ENCODE peak calls at places on chromosomes 2 and 18, in ten cellular contexts. L, N, V, R, T, Y, X, P, E and W are unnamed samples. For H3K4me1, the result is how much of the 10 kb centered on the place peaks cover.

GRCh38 chr2:130963849-130964793 is 127.4 kb downstream of the ARHGEF4 start:
- DNase-seq in L (no peak), N (peak), V (no peak), R (no peak), T (peak), Y (no peak), X (peak), P (no peak), E (peak), W (no peak)

GRCh38 chr2:120344991-120345975 is 653 bp upstream of the INHBB start:
- DNase-seq in L (no peak), N (no peak), V (peak), R (no peak), T (peak), Y (no peak), X (no peak), P (no peak), E (peak), W (peak)

GRCh38 chr2:64291181-64291580 is 147.0 kb upstream of the PELI1 start:
- DNase-seq in L (no peak), N (no peak), V (no peak), R (no peak), T (peak), Y (no peak), X (peak), P (no peak), E (peak), W (no peak)

GRCh38 chr18:22783662-22784076 is 149.5 kb upstream of the RBBP8 start:
- DNase-seq in L (no peak), N (no peak), V (no peak), R (no peak), T (no peak), Y (no peak), X (no peak), P (peak), E (no peak), W (no peak)

GRCh38 chr2:109339519-109339991 is 210.6 kb downstream of the SH3RF3 start:
- DNase-seq in L (no peak), N (no peak), V (no peak), R (no peak), T (peak), Y (no peak), X (no peak), P (no peak), E (peak), W (no peak)

GRCh38 chr18:36321636-36322407 is 24.3 kb downstream of the FHOD3 start:
- DNase-seq in L (no peak), N (no peak), V (no peak), R (no peak), T (peak), Y (no peak), X (no peak), P (no peak), E (peak), W (no peak)

GRCh38 chr2:634041-634440 is 43.2 kb downstream of the TMEM18 start:
- DNase-seq in L (no peak), N (no peak), V (peak), R (peak), T (no peak), Y (no peak), X (no peak), P (no peak), E (no peak), W (no peak)

GRCh38 chr2:100470898-100471514 is 724 bp downstream of the NMS start:
- DNase-seq in L (no peak), N (no peak), V (no peak), R (no peak), T (peak), Y (peak), X (no peak), P (peak), E (no peak), W (no peak)

GRCh38 chr2:79660552-79660951 is 147.7 kb downstream of the CTNNA2 start:
- DNase-seq in L (no peak), N (no peak), V (no peak), R (no peak), T (peak), Y (no peak), X (no peak), P (no peak), E (no peak), W (no peak)

GRCh38 chr2:219704878-219705277 is 77.4 kb downstream of the SLC4A3 start:
- DNase-seq in L (no peak), N (no peak), V (no peak), R (no peak), T (no peak), Y (no peak), X (no peak), P (no peak), E (no peak), W (no peak)

GRCh38 chr2:219709261-219709867 is 81.9 kb downstream of the SLC4A3 start:
- DNase-seq in L (no peak), N (no peak), V (no peak), R (no peak), T (no peak), Y (no peak), X (no peak), P (no peak), E (no peak), W (no peak)

GRCh38 chr2:219702796-219703545 is 75.5 kb downstream of the SLC4A3 start:
- DNase-seq in L (no peak), N (no peak), V (no peak), R (no peak), T (no peak), Y (no peak), X (no peak), P (no peak), E (no peak), W (no peak)

GRCh38 chr2:219706823-219707281 is 79.4 kb downstream of the SLC4A3 start:
- DNase-seq in L (no peak), N (no peak), V (no peak), R (no peak), T (peak), Y (no peak), X (no peak), P (no peak), E (peak), W (no peak)

DNA sequence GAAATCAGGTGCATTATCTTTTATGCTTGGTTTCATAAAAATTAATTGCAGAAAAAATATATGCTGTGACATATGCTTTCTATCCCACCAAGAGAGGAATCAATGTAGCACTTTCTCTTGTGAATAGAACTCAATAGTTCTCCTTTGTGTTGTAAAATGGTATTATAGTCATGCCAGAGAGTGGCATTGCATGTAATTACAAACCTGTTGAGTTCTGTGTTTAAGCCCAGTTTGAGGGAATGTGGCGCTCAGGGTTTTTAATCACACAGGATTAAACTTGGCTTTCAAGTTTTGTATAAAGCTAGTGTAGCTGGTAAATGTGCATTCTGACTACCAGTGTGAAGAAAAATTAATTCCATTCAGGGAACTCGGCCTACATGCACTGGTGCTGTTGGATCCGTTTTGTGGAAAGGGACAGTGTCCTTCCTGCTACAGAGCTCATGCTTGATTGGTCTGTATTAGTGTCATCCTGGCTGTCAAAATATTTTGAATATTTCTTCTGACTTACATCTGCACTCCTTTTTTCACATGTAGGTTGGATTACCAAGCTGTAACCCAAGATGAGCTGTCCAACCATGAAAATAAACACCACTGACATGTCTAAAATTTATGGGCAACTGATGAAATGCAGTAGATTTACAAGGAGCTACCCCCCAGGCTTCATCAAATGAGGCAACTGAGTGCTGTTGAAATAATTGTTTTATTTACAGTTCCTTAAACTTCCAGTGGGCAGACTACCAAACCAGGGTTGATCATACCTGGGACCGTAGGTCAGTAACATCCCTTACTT is 80.3 kb downstream of the SLC4A3 start:
- DNase-seq in L (no peak), N (no peak), V (no peak), R (no peak), T (no peak), Y (no peak), X (no peak), P (no peak), E (peak), W (no peak)
- H3K4me1 ChIP-seq in L (under half), N (half or more), V (under half), R (under half), T (under half), Y (under half), X (under half), P (under half), E (under half), W (under half)

GRCh38 chr2:240794178-240794721 is 25.8 kb downstream of the KIF1A start:
- DNase-seq in L (no peak), N (no peak), V (peak), R (no peak), T (no peak), Y (peak), X (no peak), P (no peak), E (no peak), W (no peak)

GRCh38 chr2:240796543-240797499 is 23.2 kb downstream of the KIF1A start:
- DNase-seq in L (no peak), N (no peak), V (peak), R (no peak), T (no peak), Y (peak), X (no peak), P (no peak), E (no peak), W (no peak)

GRCh38 chr2:240793313-240794177 is 26.5 kb downstream of the KIF1A start:
- DNase-seq in L (no peak), N (peak), V (peak), R (no peak), T (no peak), Y (peak), X (no peak), P (no peak), E (no peak), W (peak)

GRCh38 chr2:240795916-240796510 is 24.0 kb downstream of the KIF1A start:
- DNase-seq in L (no peak), N (no peak), V (peak), R (no peak), T (no peak), Y (no peak), X (no peak), P (no peak), E (no peak), W (peak)

GRCh38 chr2:240795468-240795867 is 24.6 kb downstream of the KIF1A start:
- DNase-seq in L (no peak), N (peak), V (peak), R (no peak), T (no peak), Y (peak), X (no peak), P (no peak), E (no peak), W (peak)
- H3K4me1 ChIP-seq in L (under half), N (under half), V (under half), R (under half), T (under half), Y (under half), X (under half), P (under half), E (under half), W (under half)

GRCh38 chr2:84894758-84895520 is 10.5 kb upstream of the TMSB10 start:
- DNase-seq in L (no peak), N (no peak), V (no peak), R (no peak), T (peak), Y (no peak), X (no peak), P (no peak), E (no peak), W (no peak)
- H3K4me1 ChIP-seq in L (under half), N (under half), V (half or more), R (under half), T (under half), Y (under half), X (under half), P (under half), E (under half), W (under half)

GRCh38 chr2:25338401-25338800 is 3.3 kb downstream of the DNMT3A start:
- DNase-seq in L (no peak), N (no peak), V (peak), R (no peak), T (no peak), Y (peak), X (no peak), P (no peak), E (no peak), W (no peak)
- H3K4me1 ChIP-seq in L (under half), N (half or more), V (half or more), R (under half), T (under half), Y (under half), X (under half), P (under half), E (under half), W (under half)